ENCODE peak calls at places on chromosomes 7 and 10, in seven cellular contexts. B is HCT116, Z is stomach, C is transverse colon, H is DND-41, Q is fibroblast of lung, T is cardiac muscle cell. X is an unnamed sample.

GRCh38 chr7:80699030-80699638 is 60.7 kb downstream of the CD36 start:
- DNase-seq in B (peak), T (peak), C (no peak), H (no peak), Q (peak), Z (no peak), X (no peak)

GRCh38 chr10:80166581-80167470 is 34.3 kb downstream of the PLAC9 start:
- DNase-seq in T (no peak), H (no peak), B (no peak), Q (no peak), C (no peak), Z (no peak), X (no peak)

GRCh38 chr7:19405546-19405945 is 260.3 kb upstream of the FERD3L start:
- DNase-seq in H (no peak), B (no peak), Q (peak), T (no peak), C (no peak), Z (no peak), X (no peak)

GRCh38 chr10:3471927-3472704 is 299.5 kb upstream of the PITRM1 start:
- DNase-seq in H (no peak), T (no peak), Q (no peak), Z (no peak), B (no peak), C (peak), X (no peak)

GRCh38 chr10:110387983-110388681 is 83.4 kb upstream of the SMNDC1 start:
- DNase-seq in H (no peak), B (no peak), Z (no peak), T (no peak), C (no peak), Q (peak), X (no peak)

GRCh38 chr7:158094671-158095256 is 492.9 kb downstream of the PTPRN2 start:
- DNase-seq in Z (peak), H (no peak), T (no peak), B (no peak), Q (no peak), C (no peak), X (no peak)

GRCh38 chr10:129586897-129587443 is 119.9 kb downstream of the MGMT start:
- DNase-seq in C (no peak), H (no peak), B (no peak), Z (no peak), Q (peak), T (no peak), X (no peak)

GRCh38 chr7:27305854-27306253 is 63.3 kb downstream of the EVX1 start:
- DNase-seq in B (no peak), C (no peak), Q (no peak), T (no peak), Z (no peak), H (no peak), X (no peak)

GRCh38 chr10:116385994-116386809 is 41.4 kb upstream of the PNLIPRP3 start:
- DNase-seq in T (peak), C (no peak), H (no peak), Z (no peak), Q (peak), B (peak), X (no peak)

GRCh38 chr10:77245953-77246352 is 391.7 kb downstream of the KCNMA1 start:
- DNase-seq in H (no peak), C (no peak), Z (no peak), Q (peak), B (no peak), T (no peak), X (no peak)

GRCh38 chr7:70585071-70585470 is 546.9 kb upstream of the GALNT17 start:
- DNase-seq in H (no peak), Z (no peak), C (no peak), T (no peak), B (no peak), Q (no peak), X (no peak)

GRCh38 chr10:125683063-125683462 is at the start of gene TEX36:
- DNase-seq in B (no peak), H (no peak), Z (no peak), Q (no peak), T (no peak), C (no peak), X (no peak)

GRCh38 chr10:61942997-61943457 is 41.5 kb downstream of the ARID5B start:
- DNase-seq in C (no peak), B (no peak), Q (peak), Z (no peak), H (no peak), T (no peak), X (no peak)

GRCh38 chr10:61944445-61945123 is 43.1 kb downstream of the ARID5B start:
- DNase-seq in Z (no peak), H (no peak), B (no peak), T (no peak), Q (no peak), C (no peak), X (no peak)

GRCh38 chr10:61941202-61941651 is 39.7 kb downstream of the ARID5B start:
- DNase-seq in H (no peak), Q (peak), B (no peak), Z (no peak), T (no peak), C (no peak), X (no peak)

GRCh38 chr10:61939575-61940301 is 38.2 kb downstream of the ARID5B start:
- DNase-seq in Z (no peak), Q (peak), T (no peak), H (no peak), B (no peak), C (no peak), X (no peak)

GRCh38 chr10:61943699-61944444 is 42.4 kb downstream of the ARID5B start:
- DNase-seq in Q (peak), H (no peak), Z (no peak), C (no peak), T (no peak), B (no peak), X (no peak)
- H3K27ac ChIP-seq in Q (peak), H (no peak), Z (peak), C (peak), T (no peak), B (no peak), X (peak)

GRCh38 chr7:55132550-55132889 is 113.7 kb downstream of the EGFR start:
- DNase-seq in T (no peak), Z (no peak), C (no peak), H (no peak), B (no peak), Q (no peak), X (no peak)

GRCh38 chr7:55135462-55135861 is 116.6 kb downstream of the EGFR start:
- DNase-seq in H (no peak), T (no peak), B (no peak), Z (no peak), Q (no peak), C (no peak), X (no peak)

GRCh38 chr7:55132890-55133551 is 114.2 kb downstream of the EGFR start:
- DNase-seq in C (peak), Q (peak), Z (peak), H (no peak), T (no peak), B (peak), X (no peak)

GRCh38 chr7:55134786-55135185 is 116.0 kb downstream of the EGFR start:
- DNase-seq in B (no peak), C (no peak), Z (no peak), H (no peak), Q (no peak), T (no peak), X (no peak)

DNA sequence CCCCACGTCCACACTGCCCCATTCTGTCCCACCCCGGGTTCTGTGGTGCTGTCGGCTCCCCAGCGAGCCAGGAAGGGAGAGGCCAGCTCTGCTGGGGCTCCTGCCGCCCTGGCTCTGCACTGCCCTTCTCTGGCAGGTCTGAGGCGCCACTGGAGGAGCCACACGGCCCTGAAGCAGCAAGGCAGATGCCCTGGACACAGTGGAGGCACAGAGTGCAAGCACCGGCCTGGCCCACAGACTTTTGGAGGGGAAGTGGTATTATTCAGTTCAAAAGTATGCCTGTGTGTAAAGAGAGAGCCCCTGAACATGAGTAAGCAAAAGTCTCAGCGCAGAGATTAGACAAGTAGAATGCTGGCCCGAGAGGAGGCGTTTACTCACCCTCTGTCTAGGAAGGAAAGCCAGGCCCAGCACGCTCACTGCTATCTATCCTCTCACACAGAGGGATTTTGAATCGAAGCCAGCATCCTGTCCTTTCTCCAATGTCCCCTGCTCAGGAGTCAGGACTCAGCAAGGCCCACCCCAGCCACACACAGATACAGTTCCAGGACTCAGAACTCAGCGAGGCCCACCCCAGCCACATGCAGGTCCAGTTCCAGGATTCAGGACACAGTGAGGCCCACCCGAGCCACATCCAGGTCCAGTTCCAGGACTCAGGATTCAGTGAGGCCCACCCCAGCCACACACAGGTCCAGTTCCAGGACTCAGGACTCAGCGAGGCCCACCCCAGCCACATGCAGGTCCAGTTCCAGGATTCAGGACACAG is 115.0 kb downstream of the EGFR start:
- DNase-seq in H (no peak), B (peak), C (no peak), Z (peak), T (peak), Q (peak), X (no peak)
- H3K4me3 ChIP-seq in H (no peak), B (peak), C (no peak), Z (no peak), T (no peak), Q (no peak), X (no peak)

DNA sequence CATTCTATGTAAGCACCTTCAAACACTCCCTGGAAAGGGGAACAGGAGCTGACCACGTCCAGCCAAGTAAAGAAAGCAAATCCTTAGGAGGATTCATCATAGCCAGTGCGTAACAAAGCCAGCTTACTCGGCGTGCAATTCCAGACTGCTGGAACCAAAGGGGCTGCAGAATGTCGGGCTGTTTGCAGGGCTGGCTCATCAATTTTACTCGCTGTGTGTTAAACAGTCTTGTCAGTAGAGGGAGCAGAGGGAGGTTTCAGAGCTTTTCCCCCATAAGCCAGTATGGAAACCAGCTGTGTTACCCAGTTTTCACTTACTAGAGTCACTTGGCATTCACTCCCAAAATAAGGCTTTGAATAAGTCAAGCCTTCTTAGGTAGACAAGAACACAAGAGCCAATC is 127.1 kb downstream of the KMT2E start:
- DNase-seq in T (peak), B (peak), Q (peak), Z (no peak), H (no peak), C (no peak), X (no peak)
- TF ChIP-seq CTCF in T (peak), B (peak), Q (peak), Z (no peak), H (peak), C (peak), X (no peak)

GRCh38 chr7:2444476-2444875 is 31.7 kb downstream of the GRIFIN start:
- DNase-seq in B (no peak), T (no peak), H (no peak), Q (peak), Z (no peak), C (no peak), X (no peak)

GRCh38 chr7:2445898-2446555 is 30.2 kb downstream of the GRIFIN start:
- DNase-seq in C (no peak), Z (no peak), B (no peak), T (no peak), H (no peak), Q (no peak), X (no peak)

GRCh38 chr7:2443491-2443890 is 32.7 kb downstream of the GRIFIN start:
- DNase-seq in Q (no peak), B (no peak), T (no peak), H (no peak), C (no peak), Z (no peak), X (no peak)

GRCh38 chr7:2446676-2447075 is 29.5 kb downstream of the GRIFIN start:
- DNase-seq in B (no peak), H (no peak), Q (no peak), C (no peak), T (no peak), Z (no peak), X (no peak)

GRCh38 chr7:2445047-2445446 is 31.2 kb downstream of the GRIFIN start:
- DNase-seq in C (no peak), Q (no peak), B (no peak), H (no peak), Z (no peak), T (no peak), X (no peak)
- H3K27ac ChIP-seq in C (peak), Q (no peak), B (no peak), H (no peak), Z (peak), T (no peak), X (no peak)

DNA sequence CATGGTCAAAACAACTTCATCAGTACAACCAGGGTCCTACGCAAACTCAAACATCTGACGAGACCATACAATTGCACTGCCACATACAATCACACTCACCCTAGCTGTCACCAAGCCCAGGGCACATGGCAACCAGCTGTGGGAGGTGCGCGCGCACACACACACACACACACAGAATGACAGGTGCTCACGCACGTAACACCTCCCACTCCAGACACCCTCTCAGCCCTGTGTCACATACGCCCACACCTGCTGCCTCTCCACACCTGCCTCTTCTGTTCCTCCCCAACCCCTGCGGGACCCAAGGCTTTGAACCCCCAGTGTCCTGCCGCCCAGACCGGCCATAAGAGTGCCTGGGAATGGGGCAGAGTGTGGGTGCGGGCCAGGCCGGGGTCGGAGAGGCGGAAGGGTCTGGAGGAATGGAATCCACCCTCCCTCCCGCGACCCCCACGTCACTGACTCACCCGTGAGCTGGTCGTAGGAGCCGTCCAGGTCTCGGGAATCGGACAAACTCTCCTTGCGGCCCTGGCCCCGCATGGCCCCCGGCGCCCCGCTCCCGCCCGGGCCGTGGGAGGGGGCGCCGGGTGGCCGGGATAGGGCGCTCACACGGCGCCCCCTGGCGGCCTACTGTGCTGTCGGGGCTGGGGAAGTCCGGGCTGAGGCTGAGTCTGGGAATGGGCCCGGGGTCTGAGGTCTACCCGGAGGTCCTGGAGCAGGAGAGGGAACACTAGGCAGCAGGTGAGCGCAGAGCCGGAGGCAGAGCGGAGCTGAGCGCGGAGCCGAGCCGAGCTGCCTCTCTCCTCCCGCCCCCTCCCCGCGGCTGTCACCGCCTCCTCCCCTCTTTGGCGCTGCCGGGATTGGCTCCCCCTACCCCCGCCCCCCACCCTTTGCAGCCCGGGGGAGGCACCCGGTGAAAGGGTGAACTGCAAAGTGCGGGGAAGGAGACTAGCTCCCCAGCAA is at the start of gene KCNIP2:
- DNase-seq in T (peak), B (no peak), Z (no peak), Q (no peak), C (peak), H (peak), X (peak)
- H3K4me3 ChIP-seq in T (peak), B (no peak), Z (peak), Q (no peak), C (no peak), H (peak), X (no peak)

DNA sequence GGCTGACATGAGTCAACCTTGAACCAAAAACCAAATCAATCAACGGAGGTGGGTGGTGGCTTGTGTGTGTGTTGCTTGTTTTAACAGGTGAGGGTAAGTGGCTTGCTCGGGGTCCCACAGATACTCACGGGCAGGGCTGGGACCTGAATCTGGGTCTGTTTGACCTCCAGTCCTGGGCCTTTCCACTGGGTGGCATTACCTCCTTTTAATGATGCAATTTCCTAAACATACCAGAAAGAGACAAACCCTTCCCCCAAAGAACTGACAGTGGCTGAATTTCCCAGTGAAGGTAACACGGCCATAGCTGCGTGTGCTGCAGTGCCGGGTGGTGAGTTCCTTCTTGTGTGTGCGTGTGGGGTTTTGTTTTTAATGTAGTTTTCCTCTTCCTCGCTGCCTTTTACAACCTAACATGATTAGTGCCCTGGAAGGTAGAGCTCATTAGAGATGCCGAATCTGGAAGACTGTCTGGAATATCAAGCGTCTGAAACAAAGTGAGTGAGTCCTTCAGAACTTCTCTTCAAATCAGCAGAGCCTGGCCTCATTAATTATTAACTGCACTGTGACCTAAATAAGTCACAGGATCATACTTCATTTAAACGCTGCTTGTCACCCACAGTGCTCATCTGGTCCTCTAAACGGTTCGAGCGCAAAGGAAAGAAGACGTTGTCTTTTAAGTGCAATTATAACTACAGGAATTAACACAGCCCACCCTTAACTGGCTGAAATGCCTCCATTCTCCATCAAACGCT is 166.1 kb upstream of the TCERG1L start:
- DNase-seq in H (no peak), Q (no peak), T (no peak), Z (no peak), B (no peak), C (no peak), X (no peak)
- TF ChIP-seq CTCF in H (no peak), Q (no peak), T (no peak), Z (no peak), B (no peak), C (no peak), X (no peak)

DNA sequence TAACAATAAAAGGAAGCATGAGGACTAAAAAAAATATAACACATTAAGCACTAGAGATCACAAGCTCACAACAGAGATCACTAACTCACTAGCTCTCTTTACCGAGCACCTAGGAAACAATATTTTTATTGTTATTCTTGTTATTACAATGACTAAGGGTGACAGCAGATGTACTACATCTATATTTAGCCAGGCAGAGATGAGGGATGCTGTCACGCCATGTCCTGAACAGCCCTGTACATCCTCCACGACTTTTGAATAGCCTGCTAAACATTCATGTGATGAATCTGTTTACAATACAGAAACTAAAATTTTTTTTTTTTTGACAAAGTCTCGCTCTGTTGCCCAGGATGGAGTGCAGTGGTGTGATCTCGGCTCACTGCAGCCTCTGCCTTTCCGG is 22.7 kb downstream of the FAM133B start:
- DNase-seq in Q (peak), Z (no peak), T (no peak), C (no peak), H (no peak), B (no peak), X (no peak)
- H3K27ac ChIP-seq in Q (no peak), Z (no peak), T (no peak), C (no peak), H (no peak), B (no peak), X (no peak)

GRCh38 chr10:73495226-73495883 is 469 bp downstream of the PPP3CB start:
- DNase-seq in B (peak), Q (peak), C (peak), Z (peak), H (peak), T (peak), X (peak)

GRCh38 chr10:73494877-73495225 is 973 bp downstream of the PPP3CB start:
- DNase-seq in B (no peak), Q (peak), C (no peak), H (no peak), T (no peak), Z (no peak), X (no peak)

GRCh38 chr10:73495884-73496674 is at the start of gene PPP3CB:
- DNase-seq in Z (peak), B (peak), C (peak), T (peak), Q (peak), H (peak), X (peak)

GRCh38 chr10:73493781-73494180 is 2.0 kb downstream of the PPP3CB start:
- DNase-seq in H (no peak), B (no peak), C (no peak), Z (no peak), Q (peak), T (no peak), X (no peak)

GRCh38 chr10:73494213-73494612 is 1.6 kb downstream of the PPP3CB start:
- DNase-seq in T (no peak), Q (no peak), C (no peak), Z (no peak), B (no peak), H (no peak), X (no peak)
- H3K4me3 ChIP-seq in T (peak), Q (no peak), C (no peak), Z (peak), B (peak), H (peak), X (no peak)

X was measured in pancreas.